ENCODE peak calls at places on chromosome 12, in eight cellular contexts. Y, F, R, A, Q, E, Z and H are unnamed samples.

GRCh38 chr12:24478254-24478653 is 470.6 kb downstream of the BCAT1 start:
- DNase-seq in E (no peak), A (no peak), R (no peak), Q (no peak), F (no peak), Y (no peak), Z (no peak), H (no peak)

GRCh38 chr12:92928431-92928961 is 599 bp downstream of the EEA1 start:
- DNase-seq in R (peak; percentile 20), E (no peak), A (no peak), Q (peak; percentile 64), Y (no peak), Z (no peak), F (peak; percentile 62), H (no peak)

GRCh38 chr12:115377230-115377629 is 693.3 kb upstream of the TBX3 start:
- DNase-seq in A (no peak), F (no peak), E (no peak), Z (no peak), R (no peak), Q (no peak), Y (no peak), H (no peak)

GRCh38 chr12:85658236-85658635 is 178.0 kb downstream of the RASSF9 start:
- DNase-seq in F (no peak), A (no peak), Q (no peak), R (no peak), Y (no peak), E (no peak), Z (no peak), H (no peak)

GRCh38 chr12:45051490-45052105 is 699 bp upstream of the DBX2 start:
- DNase-seq in Q (no peak), E (peak; percentile 26), Z (peak; percentile 9), Y (no peak), F (no peak), R (no peak), A (no peak), H (no peak)

GRCh38 chr12:130668286-130669204 is 47.6 kb downstream of the RIMBP2 start:
- DNase-seq in A (no peak), Y (no peak), E (no peak), F (no peak), Q (no peak), Z (no peak), R (no peak), H (no peak)

GRCh38 chr12:67367843-67368242 is 98.7 kb downstream of the CAND1 start:
- DNase-seq in Q (no peak), A (peak; percentile 34), E (no peak), F (no peak), Y (no peak), Z (no peak), R (no peak), H (no peak)

GRCh38 chr12:88309546-88309945 is 167.4 kb downstream of the TMTC3 start:
- DNase-seq in A (peak; percentile 83), Q (no peak), Y (no peak), E (no peak), F (no peak), Z (no peak), R (no peak), H (no peak)

GRCh38 chr12:48508987-48509386 is 16.4 kb upstream of the OR8S1 start:
- DNase-seq in Q (no peak), Z (no peak), E (no peak), A (no peak), F (no peak), Y (no peak), R (no peak), H (no peak)

GRCh38 chr12:83434600-83434999 is 747.9 kb downstream of the TMTC2 start:
- DNase-seq in Q (no peak), F (no peak), Z (no peak), A (no peak), R (no peak), Y (no peak), E (peak; percentile 8), H (no peak)

GRCh38 chr12:65595016-65595560 is 229.2 kb upstream of the HMGA2 start:
- DNase-seq in E (peak; percentile 75), R (no peak), F (no peak), Z (no peak), A (no peak), Y (no peak), Q (no peak), H (no peak)

GRCh38 chr12:124321556-124322270 is 26.8 kb downstream of the RFLNA start:
- DNase-seq in Q (no peak), Z (no peak), A (peak; percentile 19), Y (no peak), R (no peak), E (no peak), F (no peak), H (no peak)

GRCh38 chr12:32702470-32702869 is 23.4 kb downstream of the DNM1L start:
- DNase-seq in Y (no peak), R (no peak), E (no peak), Q (no peak), Z (no peak), A (no peak), F (no peak), H (no peak)

GRCh38 chr12:30822385-30823139 is 67.8 kb upstream of the CAPRIN2 start:
- DNase-seq in Z (peak; percentile 72), F (peak; percentile 86), R (no peak), A (peak; percentile 10), Q (peak; percentile 89), E (peak; percentile 76), Y (no peak), H (peak; percentile 31)

GRCh38 chr12:79710707-79711483 is 20.1 kb upstream of the PAWR start:
- DNase-seq in Q (no peak), Y (no peak), Z (no peak), E (no peak), F (no peak), R (no peak), A (no peak), H (no peak)

GRCh38 chr12:71236133-71236660 is 78.4 kb upstream of the TSPAN8 start:
- DNase-seq in R (no peak), F (no peak), Y (no peak), E (no peak), A (no peak), Q (no peak), Z (no peak), H (no peak)

GRCh38 chr12:460301-461230 is 827 bp downstream of the B4GALNT3 start:
- DNase-seq in Z (peak; percentile 57), A (no peak), Y (no peak), F (peak; percentile 65), E (no peak), R (peak; percentile 26), Q (no peak), H (no peak)

GRCh38 chr12:70383484-70383883 is 17.4 kb downstream of the KCNMB4 start:
- DNase-seq in Z (no peak), A (peak; percentile 2), R (no peak), F (no peak), Y (no peak), E (peak; percentile 71), Q (no peak), H (no peak)

GRCh38 chr12:108814462-108815211 is 42.7 kb downstream of the SSH1 start:
- DNase-seq in Z (no peak), Y (no peak), Q (no peak), E (no peak), A (no peak), R (no peak), F (no peak), H (no peak)

GRCh38 chr12:26252946-26253345 is 57.6 kb downstream of the SSPN start:
- DNase-seq in F (no peak), Z (no peak), A (no peak), Y (no peak), E (no peak), R (no peak), Q (no peak), H (no peak)

GRCh38 chr12:68794653-68795253 is 13.2 kb upstream of the MDM2 start:
- DNase-seq in A (peak; percentile 86), Z (no peak), E (no peak), Y (no peak), F (no peak), R (no peak), Q (no peak), H (no peak)

GRCh38 chr12:75908961-75909699 is 122.4 kb downstream of the PHLDA1 start:
- DNase-seq in A (peak; percentile 82), F (peak; percentile 58), Y (no peak), E (no peak), Z (no peak), Q (peak; percentile 75), R (no peak), H (peak; percentile 6)

GRCh38 chr12:31588976-31589375 is 2.0 kb downstream of the DENND5B start:
- DNase-seq in Q (no peak), Z (no peak), E (no peak), A (no peak), Y (no peak), R (no peak), F (no peak), H (no peak)

GRCh38 chr12:49094104-49094948 is at the start of gene DHH:
- DNase-seq in R (no peak), A (no peak), Q (no peak), E (no peak), Y (no peak), Z (peak; percentile 83), F (peak; percentile 67), H (no peak)

GRCh38 chr12:61629702-61630101 is 630.5 kb upstream of the USP15 start:
- DNase-seq in F (no peak), Y (no peak), Q (no peak), A (no peak), E (peak; percentile 33), R (no peak), Z (no peak), H (no peak)

DNA sequence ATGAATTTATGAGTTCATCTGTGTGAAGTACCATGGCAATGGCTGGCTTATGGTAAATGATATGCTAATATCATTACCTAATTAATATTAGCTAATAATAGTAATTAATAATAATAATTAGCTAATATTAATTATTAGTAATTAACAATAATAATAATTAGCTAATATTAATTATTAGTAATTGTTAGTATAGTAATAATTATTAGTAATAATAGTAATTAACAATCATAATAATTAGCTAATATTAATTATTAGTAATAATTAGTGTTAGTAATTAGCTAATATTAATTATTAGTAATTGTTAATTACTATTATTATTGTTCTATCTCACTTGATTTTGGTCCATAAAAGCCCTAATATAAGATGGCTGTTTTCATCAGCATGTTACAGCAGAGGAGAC is 19.8 kb downstream of the RERG start:
- DNase-seq in Q (no peak), F (no peak), E (no peak), R (no peak), A (no peak), Z (no peak), Y (no peak), H (no peak)
- H3K27ac ChIP-seq in Q (no peak overlapping the region), F (no peak overlapping the region), E (no peak overlapping the region), R (no peak overlapping the region), A (no peak overlapping the region), Z (no peak overlapping the region), Y (no peak overlapping the region), H (no peak overlapping the region)

GRCh38 chr12:46414591-46415268 is 42.2 kb upstream of the SLC38A2 start:
- DNase-seq in E (no peak), A (no peak), Y (no peak), Z (no peak), F (no peak), R (no peak), Q (no peak), H (no peak)
- H3K27ac ChIP-seq in E (no peak overlapping the region), A (no peak overlapping the region), Y (peak overlapping the region; percentile 18), Z (no peak overlapping the region), F (no peak overlapping the region), R (no peak overlapping the region), Q (no peak overlapping the region), H (no peak overlapping the region)

GRCh38 chr12:55996715-55997534 is at the start of gene SUOX:
- DNase-seq in E (peak; percentile 99), R (no peak), Z (peak; percentile 98), A (peak; percentile 96), Q (peak; percentile 99), Y (peak; percentile 93), F (peak; percentile 98), H (peak; percentile 96)
- H3K27ac ChIP-seq in E (no peak within 1 kb of the TSS), R (no peak within 1 kb of the TSS), Z (peak within 1 kb of the TSS; percentile 9), A (peak within 1 kb of the TSS; percentile 66), Q (peak within 1 kb of the TSS; percentile 87), Y (peak within 1 kb of the TSS; percentile 63), F (peak within 1 kb of the TSS; percentile 65), H (peak within 1 kb of the TSS; percentile 92)

GRCh38 chr12:53612978-53613377 is 13.2 kb downstream of the ATF7 start:
- DNase-seq in A (no peak), R (no peak), Z (no peak), Y (no peak), F (no peak), Q (no peak), E (no peak), H (no peak)
- H3K27ac ChIP-seq in A (no peak overlapping the region), R (no peak overlapping the region), Z (no peak overlapping the region), Y (no peak overlapping the region), F (no peak overlapping the region), Q (no peak overlapping the region), E (no peak overlapping the region), H (no peak overlapping the region)